ENCODE peak calls at places on chromosomes 13 and 19, in five cellular contexts. Q is stimulated activated CD4-positive, alpha-beta T cell treated with anti-CD3 and anti-CD28 coated beads, Interleukin-2, amount 100 ng/mL, for 48 hours; I is Kasumi-1; B is MV-4-11; Z is tibial nerve. E is an unnamed sample.

GRCh38 chr19:45097776-45098520 is 5.0 kb downstream of the PPP1R37 start:
- DNase-seq in Q (no peak), I (peak; percentile 14), B (peak; percentile 80), Z (no peak), E (peak; percentile 87)

GRCh38 chr13:108609353-108609752 is 20.1 kb upstream of the MYO16 start:
- DNase-seq in Q (no peak), I (peak; percentile 57), B (peak; percentile 21), Z (no peak), E (peak; percentile 65)

GRCh38 chr13:75660694-75661093 is 24.6 kb downstream of the LMO7 start:
- DNase-seq in Q (no peak), I (no peak), B (no peak), Z (no peak), E (no peak)

GRCh38 chr13:36251528-36251927 is 37.2 kb upstream of the SOHLH2 start:
- DNase-seq in Q (no peak), I (no peak), B (peak; percentile 64), Z (no peak), E (peak; percentile 48)

GRCh38 chr19:42313096-42313839 is at the start of gene TMEM145:
- DNase-seq in Q (peak; percentile 46), I (peak; percentile 59), B (peak; percentile 46), Z (no peak), E (peak; percentile 64)

GRCh38 chr13:52848455-52849190 is at the start of gene PCDH8:
- DNase-seq in Q (no peak), I (no peak), B (no peak), Z (no peak), E (no peak)

GRCh38 chr19:21947775-21948174 is 63.0 kb downstream of the ZNF208 start:
- DNase-seq in Q (no peak), I (peak; percentile 2), B (no peak), Z (no peak), E (peak; percentile 29)

GRCh38 chr19:7970716-7971448 is 27.4 kb upstream of the TIMM44 start:
- DNase-seq in Q (peak; percentile 15), I (peak; percentile 9), B (peak; percentile 33), Z (no peak), E (peak; percentile 54)

GRCh38 chr13:45180713-45181601 is 19.9 kb downstream of the KCTD4 start:
- DNase-seq in Q (no peak), I (no peak), B (no peak), Z (no peak), E (no peak)

GRCh38 chr13:89066868-89067466 is 1395.8 kb downstream of the SLITRK5 start:
- DNase-seq in Q (peak; percentile 4), I (peak; percentile 71), B (peak; percentile 69), Z (no peak), E (peak; percentile 84)

GRCh38 chr13:106151056-106151699 is 384.3 kb downstream of the EFNB2 start:
- DNase-seq in Q (no peak), I (no peak), B (no peak), Z (no peak), E (no peak)

GRCh38 chr19:1125601-1126533 is 22.1 kb downstream of the GPX4 start:
- DNase-seq in Q (no peak), I (no peak), B (peak; percentile 61), Z (no peak), E (no peak)

GRCh38 chr19:7355871-7356270 is 7.1 kb downstream of the ARHGEF18 start:
- DNase-seq in Q (no peak), I (no peak), B (no peak), Z (no peak), E (no peak)

GRCh38 chr19:42433503-42434260 is 6.5 kb upstream of the LIPE start:
- DNase-seq in Q (peak; percentile 65), I (peak; percentile 38), B (peak; percentile 73), Z (peak; percentile 80), E (peak; percentile 92)

GRCh38 chr19:2076481-2077082 is 19.5 kb downstream of the MOB3A start:
- DNase-seq in Q (no peak), I (no peak), B (no peak), Z (no peak), E (no peak)

GRCh38 chr13:68806125-68806524 is 1301.5 kb upstream of the ATXN8OS start:
- DNase-seq in Q (no peak), I (no peak), B (no peak), Z (no peak), E (no peak)

GRCh38 chr13:27573265-27573664 is 47.1 kb downstream of the LNX2 start:
- DNase-seq in Q (no peak), I (no peak), B (peak; percentile 64), Z (no peak), E (no peak)

GRCh38 chr13:36029171-36029570 is 102.0 kb downstream of the DCLK1 start:
- DNase-seq in Q (no peak), I (no peak), B (no peak), Z (no peak), E (peak; percentile 36)

GRCh38 chr19:44002212-44002565 is 568 bp upstream of the ZNF230 start:
- DNase-seq in Q (no peak), I (peak; percentile 35), B (no peak), Z (no peak), E (peak; percentile 48)

GRCh38 chr13:66992183-66992582 is 238.0 kb downstream of the PCDH9 start:
- DNase-seq in Q (no peak), I (no peak), B (no peak), Z (no peak), E (peak; percentile 15)

E was measured in OCI-M1.